ENCODE peak calls at places on chromosomes 16 and 17, in five cellular contexts. T is neural progenitor cell, N is Caco-2, S is esophagus muscularis mucosa, Z is heart left ventricle. I is an unnamed sample.

GRCh38 chr16:194516-194915 is 14.3 kb downstream of the HBQ1 start:
- DNase-seq in N (no peak), S (no peak), T (no peak), Z (no peak), I (no peak)

GRCh38 chr17:75645889-75646625 is 12.8 kb downstream of the SMIM5 start:
- DNase-seq in T (no peak), Z (no peak), S (no peak), N (peak), I (no peak)

GRCh38 chr17:76123127-76123499 is 17.9 kb downstream of the FOXJ1 start:
- DNase-seq in T (no peak), N (no peak), S (no peak), Z (no peak), I (no peak)

GRCh38 chr16:8885674-8886592 is 3.8 kb downstream of the LITAFD start:
- DNase-seq in Z (no peak), N (peak), S (no peak), T (peak), I (no peak)

GRCh38 chr17:74859439-74860228 is at the start of gene GRIN2C:
- DNase-seq in S (no peak), Z (no peak), N (no peak), T (peak), I (no peak)

GRCh38 chr17:58005031-58005727 is 1.9 kb downstream of the SRSF1 start:
- DNase-seq in S (no peak), T (no peak), Z (no peak), N (no peak), I (no peak)

GRCh38 chr16:66474750-66475199 is 47.7 kb downstream of the BEAN1 start:
- DNase-seq in N (no peak), S (no peak), Z (no peak), T (no peak), I (peak)

GRCh38 chr17:67359960-67360817 is 6.2 kb downstream of the PSMD12 start:
- DNase-seq in Z (no peak), N (no peak), S (no peak), T (peak), I (no peak)

GRCh38 chr17:36591434-36592315 is at the start of gene DHRS11:
- DNase-seq in Z (peak), T (peak), N (peak), S (no peak), I (peak)

GRCh38 chr16:75074920-75075687 is 41.5 kb downstream of the LDHD start:
- DNase-seq in T (no peak), S (no peak), N (no peak), Z (no peak), I (no peak)

GRCh38 chr16:88437367-88437964 is 15.6 kb upstream of the ZFPM1 start:
- DNase-seq in N (peak), Z (peak), S (no peak), T (peak), I (peak)

GRCh38 chr17:38701504-38702165 is 3.4 kb upstream of the MLLT6 start:
- DNase-seq in T (no peak), N (peak), Z (no peak), S (no peak), I (no peak)

GRCh38 chr17:64653325-64653984 is 8.7 kb downstream of the SMURF2 start:
- DNase-seq in N (no peak), Z (no peak), T (no peak), S (no peak), I (no peak)

GRCh38 chr17:65723356-65723928 is 162.0 kb upstream of the AXIN2 start:
- DNase-seq in T (no peak), Z (no peak), N (no peak), S (no peak), I (no peak)

GRCh38 chr16:25823891-25824290 is 132.1 kb downstream of the HS3ST4 start:
- DNase-seq in T (no peak), S (no peak), Z (no peak), N (no peak), I (no peak)

GRCh38 chr17:4161560-4162221 is 18.7 kb downstream of the CYB5D2 start:
- DNase-seq in S (no peak), N (peak), T (peak), Z (no peak), I (no peak)

GRCh38 chr17:77279448-77280303 is 138.9 kb downstream of the SEC14L1 start:
- DNase-seq in S (no peak), Z (no peak), N (peak), T (peak), I (no peak)

GRCh38 chr17:57655564-57655963 is 89.5 kb downstream of the CCDC182 start:
- DNase-seq in T (no peak), N (no peak), S (no peak), Z (no peak), I (no peak)

GRCh38 chr17:15348030-15348429 is 6.6 kb upstream of the TEKT3 start:
- DNase-seq in T (no peak), S (no peak), Z (no peak), N (no peak), I (no peak)

GRCh38 chr16:8887952-8888560 is 5.9 kb downstream of the LITAFD start:
- DNase-seq in Z (peak), S (no peak), N (no peak), T (no peak), I (no peak)

GRCh38 chr17:30942311-30943079 is 20.8 kb downstream of the ADAP2 start:
- DNase-seq in S (no peak), T (no peak), N (no peak), Z (no peak), I (no peak)

GRCh38 chr16:88561485-88562369 is 8.5 kb upstream of the ZC3H18 start:
- DNase-seq in Z (peak), N (no peak), S (no peak), T (peak), I (no peak)

GRCh38 chr17:55547027-55547670 is 35.9 kb upstream of the SMIM36 start:
- DNase-seq in T (no peak), Z (no peak), N (no peak), S (no peak), I (no peak)

GRCh38 chr16:57700801-57701551 is 6.4 kb downstream of the DRC7 start:
- DNase-seq in Z (no peak), T (peak), S (no peak), N (peak), I (no peak)

GRCh38 chr17:74738051-74738996 is 1.3 kb downstream of the RAB37 start:
- DNase-seq in Z (peak), T (no peak), S (no peak), N (peak), I (no peak)

GRCh38 chr17:81723651-81724209 is 11.6 kb downstream of the SLC25A10 start:
- DNase-seq in T (no peak), S (no peak), Z (no peak), N (no peak), I (no peak)

GRCh38 chr16:35188288-35189155 is 1729.1 kb downstream of the TP53TG3F start:
- DNase-seq in T (no peak), N (peak), S (peak), Z (no peak), I (no peak)

GRCh38 chr16:58533751-58534470 is 18.6 kb downstream of the SETD6 start:
- DNase-seq in Z (peak), N (no peak), T (no peak), S (no peak), I (no peak)

GRCh38 chr16:67260426-67261063 is 11.8 kb downstream of the SLC9A5 start:
- DNase-seq in Z (no peak), T (peak), N (peak), S (no peak), I (no peak)

GRCh38 chr17:50206604-50207293 is 5.3 kb upstream of the COL1A1 start:
- DNase-seq in N (peak), S (no peak), T (peak), Z (peak), I (peak)

GRCh38 chr16:82999711-83000110 is 372.9 kb downstream of the CDH13 start:
- DNase-seq in N (no peak), T (no peak), Z (no peak), S (no peak), I (no peak)

GRCh38 chr16:61829631-61830030 is 206.6 kb downstream of the CDH8 start:
- DNase-seq in S (no peak), Z (no peak), N (no peak), T (peak), I (no peak)

GRCh38 chr17:73474370-73474988 is 162.7 kb upstream of the CDC42EP4 start:
- DNase-seq in T (no peak), S (no peak), N (peak), Z (peak), I (no peak)

GRCh38 chr16:87463722-87464690 is 28.8 kb downstream of the ZCCHC14 start:
- DNase-seq in T (no peak), S (no peak), N (no peak), Z (peak), I (no peak)

GRCh38 chr17:50209472-50210248 is 8.2 kb upstream of the COL1A1 start:
- DNase-seq in T (peak), Z (peak), S (peak), N (peak), I (peak)

GRCh38 chr17:43939886-43940285 is 2.4 kb downstream of the PPY start:
- DNase-seq in N (no peak), T (no peak), Z (no peak), S (no peak), I (no peak)

GRCh38 chr17:43938838-43939182 is 3.5 kb downstream of the PPY start:
- DNase-seq in T (peak), Z (no peak), S (no peak), N (no peak), I (no peak)

GRCh38 chr17:43942286-43942685 is at the start of gene PPY:
- DNase-seq in S (no peak), N (no peak), T (no peak), Z (no peak), I (no peak)

GRCh38 chr17:43943769-43944418 is 1.6 kb upstream of the PPY start:
- DNase-seq in N (peak), S (peak), T (peak), Z (peak), I (peak)

GRCh38 chr17:43940630-43941029 is 1.6 kb downstream of the PPY start:
- DNase-seq in Z (no peak), T (peak), S (no peak), N (peak), I (no peak)
- TF ChIP-seq CTCF in Z (peak), T (peak), S (peak), N (peak), I (peak)

GRCh38 chr16:2090819-2091721 is 43.3 kb downstream of the TSC2 start:
- DNase-seq in N (peak), T (peak), Z (no peak), S (no peak), I (no peak)
- TF ChIP-seq CTCF in N (peak), T (peak), Z (peak), S (no peak), I (no peak)

DNA sequence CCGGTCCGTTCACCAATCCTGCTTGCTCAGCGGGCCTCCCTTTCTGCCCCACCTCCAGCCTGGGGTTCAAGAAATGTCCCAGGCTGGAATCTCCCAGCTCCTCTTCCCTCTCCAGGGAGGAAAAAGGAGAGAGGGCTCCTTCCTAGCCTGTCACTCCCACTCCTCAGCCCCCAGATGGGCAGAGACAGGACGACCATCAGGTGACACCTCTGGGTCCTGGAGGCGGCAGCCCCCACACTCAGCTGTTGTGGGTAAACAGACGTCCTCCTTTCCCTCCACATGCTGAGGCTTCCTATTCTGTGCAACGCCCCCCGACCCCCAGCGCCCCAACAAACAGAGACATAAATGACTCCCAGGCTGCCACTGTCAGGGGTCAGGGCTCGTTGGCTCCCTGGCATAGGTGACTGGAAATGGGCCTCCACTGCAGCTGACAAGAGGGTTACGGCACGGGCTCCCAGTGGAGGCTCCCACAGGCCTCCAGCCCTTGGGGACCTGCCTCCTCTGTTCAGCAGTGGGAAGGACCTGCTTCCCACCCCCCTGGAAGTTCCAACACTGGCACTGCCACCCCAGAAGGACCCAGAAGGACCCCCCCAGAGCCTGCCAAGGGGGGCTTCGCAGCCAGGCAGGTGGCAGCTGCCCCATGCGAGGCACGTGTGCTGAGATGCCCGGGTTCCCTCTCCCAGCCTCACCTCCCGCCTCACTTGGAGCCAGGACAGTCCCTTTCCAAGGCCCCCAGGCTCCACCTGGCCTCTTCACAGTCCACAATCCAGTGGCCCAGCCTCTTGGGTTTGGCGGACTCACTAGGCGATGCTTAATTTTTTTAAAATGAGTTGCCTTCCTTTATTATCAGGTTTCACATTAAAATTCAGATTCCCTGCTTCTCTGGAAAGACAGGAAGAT is 232.3 kb downstream of the KATNIP start:
- DNase-seq in Z (no peak), T (no peak), S (no peak), N (no peak), I (no peak)
- TF ChIP-seq CTCF in Z (no peak), T (no peak), S (no peak), N (no peak), I (no peak)

DNA sequence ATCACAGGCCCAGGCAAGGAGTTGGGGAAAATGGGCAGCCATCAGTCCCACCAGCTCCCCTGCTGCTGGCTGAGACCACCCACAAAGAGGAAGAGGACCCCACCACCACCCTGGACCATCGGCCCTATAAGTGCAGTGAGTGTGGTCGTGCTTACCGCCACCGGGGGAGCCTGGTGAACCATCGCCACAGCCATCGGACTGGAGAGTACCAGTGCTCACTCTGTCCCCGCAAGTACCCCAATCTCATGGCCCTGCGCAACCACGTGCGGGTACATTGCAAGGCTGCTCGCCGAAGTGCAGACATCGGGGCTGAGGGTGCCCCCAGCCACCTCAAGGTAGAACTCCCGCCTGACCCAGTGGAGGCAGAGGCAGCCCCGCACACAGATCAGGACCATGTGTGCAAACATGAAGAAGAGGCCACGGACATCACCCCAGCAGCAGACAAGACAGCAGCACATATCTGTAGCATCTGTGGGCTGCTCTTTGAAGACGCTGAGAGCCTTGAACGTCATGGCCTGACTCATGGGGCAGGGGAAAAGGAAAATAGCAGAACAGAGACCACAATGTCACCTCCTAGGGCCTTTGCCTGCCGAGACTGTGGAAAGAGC is 3.5 kb downstream of the ZNF646 start:
- DNase-seq in S (no peak), T (no peak), Z (no peak), N (no peak), I (no peak)
- TF ChIP-seq CTCF in S (no peak), T (no peak), Z (no peak), N (no peak), I (no peak)

DNA sequence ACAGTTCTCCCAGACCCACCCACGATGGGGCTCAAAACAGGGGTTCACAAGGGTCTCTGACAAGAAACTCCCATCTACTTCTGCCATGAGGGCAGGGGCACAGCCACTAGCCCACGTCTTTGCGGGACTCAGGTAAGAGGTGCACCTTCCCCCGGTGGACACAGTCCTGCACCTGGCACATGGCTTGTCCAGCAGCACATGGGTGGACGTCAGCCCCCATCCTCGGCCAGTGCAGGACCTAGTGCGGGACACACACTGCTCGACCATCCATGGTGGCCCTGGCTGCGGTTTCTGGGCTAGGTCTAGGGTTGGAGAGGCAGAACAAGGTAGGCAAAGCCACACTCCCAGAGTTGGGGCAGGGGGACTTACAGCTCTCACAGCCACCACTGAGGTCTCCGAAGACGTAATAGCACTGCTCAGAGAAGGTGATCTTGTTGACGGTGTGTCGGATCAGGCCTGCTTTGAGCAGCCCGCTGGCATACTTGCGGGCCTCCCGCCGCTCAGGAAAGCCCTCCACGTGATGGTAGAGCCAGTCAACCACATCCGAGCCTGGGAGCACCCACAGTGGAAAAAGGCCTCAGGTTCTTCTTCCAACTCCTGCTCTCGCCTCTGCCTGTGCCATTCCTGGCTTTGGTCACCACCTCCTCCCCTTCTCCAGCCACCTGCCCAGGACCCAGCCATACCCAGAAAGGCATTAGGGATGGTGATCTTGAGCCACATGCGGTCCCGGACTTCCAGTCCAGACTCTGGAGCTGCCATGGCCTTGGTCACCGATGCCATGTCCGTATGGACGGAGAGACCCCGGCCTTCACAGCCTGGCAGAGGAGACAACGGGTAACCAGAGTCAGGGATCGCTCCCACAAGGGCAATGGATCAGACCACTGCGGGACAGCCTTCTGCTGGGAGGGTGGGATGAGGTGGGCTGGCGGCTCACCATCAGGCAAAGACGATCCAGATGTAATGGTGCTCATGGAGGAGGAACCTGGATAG is 7.3 kb downstream of the ACADVL start:
- DNase-seq in T (no peak), N (no peak), Z (no peak), S (no peak), I (no peak)
- TF ChIP-seq CTCF in T (no peak), N (no peak), Z (no peak), S (no peak), I (no peak)

GRCh38 chr17:9872852-9873251 is 32.2 kb downstream of the RCVRN start:
- DNase-seq in N (no peak), Z (no peak), T (no peak), S (no peak), I (no peak)

GRCh38 chr17:9878361-9878760 is 26.7 kb downstream of the RCVRN start:
- DNase-seq in T (no peak), S (no peak), Z (no peak), N (no peak), I (no peak)

GRCh38 chr17:9875441-9875840 is 29.6 kb downstream of the RCVRN start:
- DNase-seq in T (peak), Z (no peak), N (no peak), S (no peak), I (no peak)

GRCh38 chr17:9878791-9879525 is 26.1 kb downstream of the RCVRN start:
- DNase-seq in T (no peak), Z (no peak), N (no peak), S (no peak), I (no peak)

DNA sequence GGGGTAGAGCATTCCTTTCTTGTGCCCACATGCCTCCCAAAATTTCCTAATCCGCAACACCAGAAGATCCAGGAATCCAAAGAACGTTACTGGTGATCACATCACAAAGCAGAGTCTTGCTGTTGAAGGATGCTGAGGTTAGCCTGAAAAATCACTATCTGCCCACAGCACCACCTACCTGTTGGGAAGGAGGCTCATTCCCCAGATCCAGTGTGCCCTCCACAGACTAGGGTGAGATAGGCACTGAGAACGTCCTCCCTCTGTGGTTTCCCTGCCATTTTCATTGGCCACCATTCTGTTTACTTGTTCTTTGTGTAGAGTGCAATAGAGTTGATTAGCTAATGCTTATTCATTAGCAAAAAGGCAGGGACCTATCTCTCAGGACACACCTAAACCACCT is 30.3 kb downstream of the RCVRN start:
- DNase-seq in T (no peak), S (no peak), Z (no peak), N (no peak), I (no peak)
- TF ChIP-seq CTCF in T (no peak), S (peak), Z (no peak), N (no peak), I (no peak)

GRCh38 chr16:49622421-49623402 is 233.2 kb downstream of the ZNF423 start:
- DNase-seq in Z (no peak), N (peak), T (no peak), S (no peak), I (peak)
- TF ChIP-seq CTCF in Z (no peak), N (no peak), T (no peak), S (no peak), I (no peak)

GRCh38 chr17:68954146-68954971 is 833 bp downstream of the ABCA8 start:
- DNase-seq in S (no peak), Z (no peak), N (no peak), T (no peak), I (no peak)

GRCh38 chr17:68955181-68955841 is at the start of gene ABCA8:
- DNase-seq in T (no peak), Z (peak), S (no peak), N (no peak), I (no peak)

GRCh38 chr17:68961204-68961893 is 6.2 kb upstream of the ABCA8 start:
- DNase-seq in Z (no peak), N (no peak), T (no peak), S (no peak), I (no peak)

GRCh38 chr17:68953340-68953997 is 1.7 kb downstream of the ABCA8 start:
- DNase-seq in Z (no peak), N (no peak), S (no peak), T (no peak), I (no peak)

GRCh38 chr17:68957944-68958343 is 2.8 kb upstream of the ABCA8 start:
- DNase-seq in S (no peak), N (no peak), T (no peak), Z (no peak), I (no peak)
- TF ChIP-seq CTCF in S (no peak), N (no peak), T (no peak), Z (no peak), I (no peak)

I was measured in osteocyte.